ENCODE peak calls at places on chromosomes 13 and 19, in nine cellular contexts. Y is cardiac muscle cell; F is stimulated activated CD4-positive, alpha-beta T cell treated with anti-CD3 and anti-CD28 coated beads, Interleukin-4, amount 100 ng/mL, for 48 hours; T is stimulated activated effector memory CD8-positive, alpha-beta T cell treated with anti-CD3 and anti-CD28 coated beads, Interleukin-12 subunit alpha, Interleukin-12 subunit beta, amount 100 ng/mL, for 72 hours; G is aorta; B is 8988T; O is progenitor cell of endocrine pancreas; Q is GOT3; E is stimulated activated CD8-positive, alpha-beta memory T cell treated with anti-CD3 and anti-CD28 coated beads, Interleukin-12 subunit alpha, Interleukin-12 subunit beta, amount 100 ng/mL, for 4 hours. A is an unnamed sample.

GRCh38 chr19:46546194-46546896 is 50.7 kb upstream of the PNMA8B start:
- DNase-seq in Y (no peak), F (no peak), T (peak), G (no peak), B (no peak), O (no peak), Q (no peak), E (no peak), A (no peak)

GRCh38 chr13:79660361-79660760 is 179.4 kb downstream of the NDFIP2 start:
- DNase-seq in Y (no peak), F (no peak), T (no peak), G (no peak), B (no peak), O (no peak), Q (no peak), E (no peak), A (no peak)

GRCh38 chr13:26163812-26164211 is 58.3 kb downstream of the RNF6 start:
- DNase-seq in Y (no peak), F (no peak), T (no peak), G (no peak), B (no peak), O (no peak), Q (no peak), E (no peak), A (no peak)

GRCh38 chr19:46821512-46822359 is 28.9 kb downstream of the AP2S1 start:
- DNase-seq in Y (no peak), F (peak), T (peak), G (peak), B (no peak), O (no peak), Q (no peak), E (peak), A (peak)

GRCh38 chr19:4597278-4597974 is 37.9 kb upstream of the SEMA6B start:
- DNase-seq in Y (no peak), F (no peak), T (no peak), G (no peak), B (no peak), O (no peak), Q (no peak), E (no peak), A (no peak)

GRCh38 chr19:54389556-54389955 is 24.8 kb upstream of the LAIR1 start:
- DNase-seq in Y (no peak), F (no peak), T (no peak), G (no peak), B (no peak), O (no peak), Q (no peak), E (no peak), A (no peak)

GRCh38 chr19:13262450-13262849 is 112.2 kb downstream of the IER2 start:
- DNase-seq in Y (peak), F (no peak), T (no peak), G (no peak), B (no peak), O (no peak), Q (no peak), E (no peak), A (no peak)

GRCh38 chr13:41276824-41277223 is 13.4 kb upstream of the MTRF1 start:
- DNase-seq in Y (no peak), F (no peak), T (no peak), G (no peak), B (no peak), O (no peak), Q (no peak), E (no peak), A (no peak)